ENCODE peak calls at places on chromosomes 11 and 22, in five cellular contexts. N is IMR-90, K is spleen, G is A549, I is right lobe of liver. T is an unnamed sample.

GRCh38 chr11:96228911-96229310 is 114.1 kb downstream of the MAML2 start:
- DNase-seq in I (no peak), N (peak; percentile 64), G (no peak), K (no peak), T (no peak)

GRCh38 chr11:92838655-92839334 is 130.7 kb upstream of the MTNR1B start:
- DNase-seq in G (no peak), K (no peak), I (no peak), N (peak; percentile 16), T (no peak)

GRCh38 chr11:75454987-75455386 is 22.0 kb upstream of the KLHL35 start:
- DNase-seq in N (no peak), G (no peak), I (peak; percentile 6), K (no peak), T (no peak)

GRCh38 chr11:9315078-9315688 is 790 bp upstream of the TMEM41B start:
- DNase-seq in I (no peak), N (peak; percentile 4), K (peak; percentile 79), G (peak; percentile 28), T (no peak)

GRCh38 chr11:113474362-113475159 is 637 bp downstream of the DRD2 start:
- DNase-seq in G (peak; percentile 28), I (peak; percentile 64), K (no peak), N (peak; percentile 66), T (peak; percentile 54)

GRCh38 chr11:6402561-6402981 is 12.3 kb downstream of the SMPD1 start:
- DNase-seq in N (peak; percentile 39), G (no peak), I (no peak), K (no peak), T (no peak)

GRCh38 chr11:109641549-109641948 is 219.6 kb downstream of the C11orf87 start:
- DNase-seq in G (peak; percentile 0), N (peak; percentile 38), I (no peak), K (no peak), T (no peak)

GRCh38 chr11:63869171-63869591 is 30.3 kb downstream of the MARK2 start:
- DNase-seq in G (no peak), I (no peak), K (no peak), N (no peak), T (no peak)

GRCh38 chr11:111330234-111330893 is 32.0 kb downstream of the POU2AF3 start:
- DNase-seq in K (no peak), G (no peak), I (no peak), N (no peak), T (no peak)

GRCh38 chr22:24968066-24968561 is 15.6 kb downstream of the KIAA1671 start:
- DNase-seq in G (no peak), K (no peak), N (no peak), I (no peak), T (no peak)

GRCh38 chr11:35347921-35348331 is 71.4 kb downstream of the SLC1A2 start:
- DNase-seq in G (no peak), K (no peak), N (peak; percentile 67), I (no peak), T (no peak)

DNA sequence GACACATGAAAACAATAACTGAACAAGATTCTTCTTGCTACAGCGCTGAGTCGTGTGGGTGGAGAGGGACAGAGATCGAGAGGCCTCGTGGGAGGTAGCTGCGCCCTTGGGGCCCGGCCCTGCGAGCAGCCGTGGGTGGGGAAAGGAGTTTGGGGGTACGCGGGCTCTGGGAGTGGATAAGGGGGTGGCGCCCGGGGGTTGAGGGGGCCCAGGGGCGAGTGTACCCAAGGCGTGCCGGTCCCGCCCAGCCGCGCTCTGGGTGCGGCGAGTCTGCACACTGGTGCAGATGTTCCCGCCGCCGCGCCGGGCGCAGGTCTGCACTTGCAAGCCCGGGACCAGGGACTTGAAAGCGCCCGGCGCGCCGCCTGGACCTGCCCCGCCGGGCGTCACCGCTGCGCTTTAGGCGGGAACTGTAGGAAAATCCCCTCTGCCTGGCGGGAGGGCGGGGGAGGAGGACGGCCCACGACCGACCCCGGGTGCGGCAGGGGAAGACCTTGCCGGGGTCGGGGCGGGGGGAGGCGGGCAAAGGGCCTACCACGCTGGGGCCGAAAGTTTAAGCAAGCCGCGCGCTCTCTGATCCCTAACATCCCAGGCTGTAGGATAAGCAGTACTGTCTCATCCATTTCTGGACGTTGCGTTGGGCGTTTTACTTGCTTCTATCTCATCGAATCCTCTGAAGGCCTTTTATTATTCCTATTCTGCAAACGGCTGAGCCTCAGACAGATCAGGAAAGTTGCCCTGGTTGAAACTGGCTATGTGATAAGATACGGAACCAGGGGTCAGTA is 1.4 kb upstream of the KREMEN1 start:
- DNase-seq in G (no peak), I (peak; percentile 58), N (peak; percentile 7), K (peak; percentile 84), T (no peak)
- TF ChIP-seq POLR2A in G (no peak), I (no peak), N (no peak), K (no peak), T (no peak)

GRCh38 chr11:101913631-101914030 is 1.2 kb upstream of the CEP126 start:
- DNase-seq in G (no peak), I (no peak), K (no peak), N (no peak), T (no peak)

GRCh38 chr11:101915811-101916291 is 471 bp downstream of the ANGPTL5 start:
- DNase-seq in G (peak; percentile 22), N (peak; percentile 36), K (no peak), I (no peak), T (no peak)

GRCh38 chr11:101916422-101916821 is at the start of gene ANGPTL5:
- DNase-seq in N (no peak), I (no peak), G (no peak), K (no peak), T (no peak)

GRCh38 chr11:101914349-101914736 is 467 bp upstream of the CEP126 start:
- DNase-seq in K (no peak), N (peak; percentile 49), I (no peak), G (no peak), T (peak; percentile 4)

DNA sequence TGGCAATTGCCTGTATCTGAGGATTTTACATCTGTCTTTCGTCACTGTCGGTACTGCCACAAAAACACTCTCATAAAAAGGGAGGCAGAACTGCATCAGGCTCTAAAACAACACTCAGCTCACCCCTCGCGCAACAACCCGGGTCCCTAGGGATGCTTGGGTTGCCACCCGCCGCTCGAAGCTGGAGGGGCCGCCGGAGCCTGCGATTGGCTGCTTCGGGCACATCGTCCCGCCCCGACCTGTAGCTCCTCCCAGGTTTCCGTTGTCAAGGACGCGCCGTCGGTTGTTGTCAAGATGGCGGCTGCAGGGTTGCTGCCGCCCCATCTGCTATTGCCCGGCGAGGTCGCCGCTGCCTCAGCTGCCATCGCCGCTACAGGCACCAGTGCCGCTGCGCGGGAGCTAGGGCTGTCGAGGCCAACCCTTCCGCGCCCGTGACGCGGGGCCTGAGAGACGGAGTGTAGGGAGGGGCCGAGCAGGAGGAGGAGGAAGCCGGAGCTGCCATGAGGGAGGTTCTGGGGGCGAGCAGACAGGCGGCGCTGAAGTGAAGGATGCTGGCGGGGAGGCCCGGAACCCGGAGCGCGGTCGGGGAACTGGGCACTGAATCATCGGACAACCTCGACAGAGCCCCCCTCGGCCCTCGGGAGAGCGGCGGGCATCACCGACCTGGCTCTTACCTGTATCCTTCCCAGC is at the start of gene CEP126:
- DNase-seq in N (peak; percentile 93), K (peak; percentile 97), G (peak; percentile 76), I (peak; percentile 92), T (peak; percentile 53)
- TF ChIP-seq POLR2A in N (peak; percentile 69), K (no peak), G (peak; percentile 25), I (no peak), T (no peak)

GRCh38 chr22:41382098-41382578 is 396 bp downstream of the TEF start:
- DNase-seq in K (no peak), N (no peak), I (peak; percentile 77), G (peak; percentile 53), T (peak; percentile 51)

GRCh38 chr22:41383085-41383484 is 1.3 kb downstream of the TEF start:
- DNase-seq in K (no peak), I (no peak), G (no peak), N (no peak), T (no peak)

GRCh38 chr22:41381329-41382097 is at the start of gene TEF:
- DNase-seq in N (peak; percentile 98), K (peak; percentile 99), I (peak; percentile 99), G (peak; percentile 97), T (peak; percentile 92)

GRCh38 chr22:41382610-41383009 is 868 bp downstream of the TEF start:
- DNase-seq in N (no peak), G (no peak), I (no peak), K (no peak), T (no peak)

DNA sequence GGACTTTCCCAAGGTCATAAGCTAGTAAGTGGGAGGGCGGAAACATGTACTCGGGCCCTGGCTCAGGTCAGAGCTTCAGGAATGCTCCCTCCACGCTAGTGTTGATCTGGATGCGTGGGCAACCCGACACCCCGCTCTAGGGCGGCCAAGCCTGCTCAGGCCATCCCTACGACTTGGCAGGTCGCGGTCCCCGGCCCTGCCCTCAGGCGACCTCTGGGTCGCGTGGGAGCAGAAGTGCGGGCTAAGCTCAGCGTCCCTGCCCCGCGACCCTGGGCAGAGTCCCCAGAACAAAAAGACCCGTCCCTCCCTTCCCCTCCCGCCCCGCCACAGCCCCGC is 781 bp upstream of the TEF start:
- DNase-seq in N (peak; percentile 94), G (peak; percentile 37), K (no peak), I (no peak), T (peak; percentile 68)
- TF ChIP-seq POLR2A in N (peak; percentile 70), G (no peak), K (peak; percentile 17), I (peak; percentile 32), T (no peak)

DNA sequence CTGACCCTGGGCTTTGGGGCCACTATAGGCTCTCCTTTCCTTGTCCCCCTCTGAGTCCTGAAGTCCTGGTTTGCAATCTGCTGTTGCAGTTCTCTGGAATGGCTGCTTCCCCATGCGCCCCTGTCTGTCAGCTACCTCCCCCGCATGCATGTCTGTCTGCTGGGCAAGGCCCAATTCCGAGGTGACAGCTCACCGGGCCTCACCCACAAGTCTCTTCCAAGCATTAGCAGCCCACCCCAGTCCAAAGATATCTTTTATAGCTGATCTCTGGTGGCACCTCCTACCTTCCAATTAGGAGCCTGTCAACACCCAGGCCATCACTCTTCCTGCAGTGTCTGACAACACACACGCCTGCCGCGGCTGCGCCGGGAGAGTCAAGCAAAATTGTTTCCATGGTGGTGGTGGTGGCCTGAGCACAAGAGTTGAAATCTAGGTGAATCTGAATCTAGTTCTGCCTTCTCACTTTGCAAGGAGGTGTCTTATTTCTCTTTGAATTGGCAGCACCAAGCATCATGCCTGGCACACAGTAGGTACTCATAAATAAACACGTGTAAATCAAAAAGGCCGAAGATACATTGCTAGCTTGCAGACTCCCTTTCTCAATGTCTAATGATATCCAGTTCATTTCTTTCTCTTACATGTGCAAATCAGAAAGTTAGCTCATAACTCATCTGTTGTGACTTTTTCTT is 1.2 kb upstream of the LMO2 start:
- DNase-seq in N (no peak), G (no peak), I (no peak), K (peak; percentile 79), T (no peak)
- TF ChIP-seq POLR2A in N (no peak), G (no peak), I (no peak), K (no peak), T (no peak)

DNA sequence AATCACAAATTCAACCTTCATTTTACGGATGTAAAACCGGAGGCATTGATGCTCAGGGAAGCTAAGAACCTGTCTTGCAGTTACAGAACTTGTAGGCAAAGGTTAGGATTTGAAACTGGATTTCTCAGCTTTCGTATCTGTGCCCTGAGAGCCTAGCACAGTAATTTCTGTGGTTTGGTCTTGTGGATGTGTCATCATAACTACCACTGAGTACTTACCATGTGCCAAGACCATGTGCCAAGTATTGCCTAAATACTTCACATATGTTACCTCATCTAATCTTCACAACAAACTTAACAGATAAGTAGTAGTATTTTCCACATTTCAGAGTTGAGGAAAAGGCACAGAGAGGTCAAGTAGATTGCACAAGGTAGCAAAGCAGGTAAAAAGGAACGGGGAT is 140.7 kb downstream of the NXPE2 start:
- DNase-seq in N (no peak), G (no peak), K (no peak), I (no peak), T (no peak)
- TF ChIP-seq POLR2A in N (no peak), G (no peak), K (no peak), I (no peak), T (no peak)

GRCh38 chr22:20205964-20206708 is 55.3 kb upstream of the CCDC188 start:
- DNase-seq in I (peak; percentile 76), G (peak; percentile 59), N (peak; percentile 63), K (peak; percentile 92), T (peak; percentile 54)
- TF ChIP-seq POLR2A in I (peak; percentile 23), G (peak; percentile 33), N (peak; percentile 32), K (no peak), T (peak; percentile 31)

T was measured in H54.